ENCODE peak calls at places on chromosomes 13 and 19, in four cellular contexts. One of them, this sample, is unnamed.

GRCh38 chr13:80168089-80168850 is 172.7 kb downstream of the SPRY2 start:
- DNase-seq in C1 segment of cervical spinal cord: no peak
- DNase-seq in left ventricle myocardium inferior: no peak
- DNase-seq in iris pigment epithelial cell: peak; percentile 74
- DNase-seq in this sample: no peak

GRCh38 chr13:27708325-27708724 is 84.0 kb upstream of the GSX1 start:
- DNase-seq in left ventricle myocardium inferior: peak; percentile 17
- DNase-seq in iris pigment epithelial cell: no peak
- DNase-seq in C1 segment of cervical spinal cord: no peak
- DNase-seq in this sample: no peak

GRCh38 chr19:15436012-15436825 is 13.5 kb downstream of the WIZ start:
- DNase-seq in left ventricle myocardium inferior: no peak
- DNase-seq in iris pigment epithelial cell: no peak
- DNase-seq in C1 segment of cervical spinal cord: no peak
- DNase-seq in this sample: no peak

GRCh38 chr19:8342684-8343482 is at the start of gene KANK3:
- DNase-seq in C1 segment of cervical spinal cord: peak; percentile 78
- DNase-seq in left ventricle myocardium inferior: peak; percentile 98
- DNase-seq in iris pigment epithelial cell: peak; percentile 95
- DNase-seq in this sample: peak; percentile 95

GRCh38 chr13:45257638-45258338 is 56.9 kb upstream of the KCTD4 start:
- DNase-seq in left ventricle myocardium inferior: no peak
- DNase-seq in C1 segment of cervical spinal cord: no peak
- DNase-seq in iris pigment epithelial cell: peak; percentile 56
- DNase-seq in this sample: no peak

GRCh38 chr19:6417713-6418561 is 6.7 kb downstream of the KHSRP start:
- DNase-seq in C1 segment of cervical spinal cord: peak; percentile 9
- DNase-seq in left ventricle myocardium inferior: no peak
- DNase-seq in iris pigment epithelial cell: no peak
- DNase-seq in this sample: no peak

GRCh38 chr19:33905473-33905936 is 108.8 kb downstream of the KCTD15 start:
- DNase-seq in C1 segment of cervical spinal cord: no peak
- DNase-seq in left ventricle myocardium inferior: peak; percentile 25
- DNase-seq in iris pigment epithelial cell: peak; percentile 16
- DNase-seq in this sample: peak; percentile 14

GRCh38 chr13:31385534-31385933 is 185.8 kb downstream of the B3GLCT start:
- DNase-seq in C1 segment of cervical spinal cord: no peak
- DNase-seq in iris pigment epithelial cell: no peak
- DNase-seq in left ventricle myocardium inferior: no peak
- DNase-seq in this sample: peak; percentile 12

GRCh38 chr19:46631481-46631880 is 4.5 kb downstream of the GNG8 start:
- DNase-seq in left ventricle myocardium inferior: peak; percentile 67
- DNase-seq in iris pigment epithelial cell: peak; percentile 73
- DNase-seq in C1 segment of cervical spinal cord: no peak
- DNase-seq in this sample: no peak

GRCh38 chr19:40371802-40372122 is 18.2 kb downstream of the HIPK4 start:
- DNase-seq in iris pigment epithelial cell: no peak
- DNase-seq in left ventricle myocardium inferior: no peak
- DNase-seq in C1 segment of cervical spinal cord: no peak
- DNase-seq in this sample: no peak

GRCh38 chr19:55694656-55695491 is 19.8 kb downstream of the EPN1 start:
- DNase-seq in C1 segment of cervical spinal cord: no peak
- DNase-seq in iris pigment epithelial cell: no peak
- DNase-seq in left ventricle myocardium inferior: peak; percentile 11
- DNase-seq in this sample: no peak

GRCh38 chr13:30968734-30969335 is 36.4 kb downstream of the TEX26 start:
- DNase-seq in C1 segment of cervical spinal cord: no peak
- DNase-seq in iris pigment epithelial cell: peak; percentile 71
- DNase-seq in left ventricle myocardium inferior: no peak
- DNase-seq in this sample: no peak

GRCh38 chr19:44623080-44623479 is 9.7 kb downstream of the IGSF23 start:
- DNase-seq in iris pigment epithelial cell: peak; percentile 46
- DNase-seq in C1 segment of cervical spinal cord: no peak
- DNase-seq in left ventricle myocardium inferior: no peak
- DNase-seq in this sample: no peak

GRCh38 chr19:10662384-10663251 is 8.5 kb downstream of the ILF3 start:
- DNase-seq in C1 segment of cervical spinal cord: no peak
- DNase-seq in iris pigment epithelial cell: peak; percentile 39
- DNase-seq in left ventricle myocardium inferior: no peak
- DNase-seq in this sample: no peak

This sample was measured in transverse colon.